ENCODE peak calls at places on chromosomes 4 and X, in five cellular contexts. Q, F, A, W and C are unnamed samples.

GRCh38 chrX:790780-791360 is 160.3 kb downstream of the SHOX start:
- DNase-seq in Q (no peak), F (no peak), A (no peak), W (no peak), C (no peak)

GRCh38 chr4:37243061-37243460 is 1.5 kb upstream of the NWD2 start:
- DNase-seq in Q (no peak), F (no peak), A (no peak), W (no peak), C (no peak)

GRCh38 chr4:83591730-83592129 is 55.8 kb downstream of the GPAT3 start:
- DNase-seq in Q (no peak), F (no peak), A (no peak), W (no peak), C (no peak)

GRCh38 chr4:183177001-183177400 is 77.9 kb downstream of the WWC2 start:
- DNase-seq in Q (no peak), F (no peak), A (no peak), W (no peak), C (no peak)

GRCh38 chr4:159174645-159175147 is 71.8 kb downstream of the RAPGEF2 start:
- DNase-seq in Q (no peak), F (no peak), A (no peak), W (no peak), C (no peak)

GRCh38 chrX:39899876-39900787 is 197.6 kb downstream of the BCOR start:
- DNase-seq in Q (no peak), F (no peak), A (no peak), W (no peak), C (no peak)

GRCh38 chr4:132587626-132588025 is 561.5 kb upstream of the PCDH10 start:
- DNase-seq in Q (no peak), F (no peak), A (no peak), W (no peak), C (no peak)

GRCh38 chr4:2246384-2247127 is 4.6 kb upstream of the HAUS3 start:
- DNase-seq in Q (no peak), F (peak; percentile 17), A (peak; percentile 13), W (no peak), C (no peak)

GRCh38 chrX:152905081-152905420 is 7.2 kb downstream of the ZNF185 start:
- DNase-seq in Q (no peak), F (no peak), A (no peak), W (no peak), C (no peak)

GRCh38 chr4:45350438-45350837 is 624.1 kb upstream of the GNPDA2 start:
- DNase-seq in Q (no peak), F (no peak), A (no peak), W (no peak), C (no peak)

GRCh38 chr4:35952751-35953150 is 291.6 kb downstream of the ARAP2 start:
- DNase-seq in Q (no peak), F (no peak), A (no peak), W (no peak), C (no peak)

GRCh38 chr4:149344436-149344835 is 471.2 kb downstream of the IQCM start:
- DNase-seq in Q (no peak), F (no peak), A (no peak), W (no peak), C (no peak)

GRCh38 chrX:124540474-124540873 is 194.1 kb downstream of the SH2D1A start:
- DNase-seq in Q (no peak), F (no peak), A (no peak), W (no peak), C (no peak)

GRCh38 chrX:105282077-105282476 is 61.6 kb upstream of the TEX13A start:
- DNase-seq in Q (no peak), F (no peak), A (no peak), W (no peak), C (no peak)

GRCh38 chrX:4932790-4933189 is 1219.3 kb upstream of the PRKX start:
- DNase-seq in Q (no peak), F (no peak), A (no peak), W (no peak), C (no peak)

GRCh38 chrX:118718737-118719136 is 8.7 kb upstream of the IL13RA1 start:
- DNase-seq in Q (no peak), F (no peak), A (no peak), W (no peak), C (no peak)

GRCh38 chrX:252421-253291 is 28.5 kb upstream of the PLCXD1 start:
- DNase-seq in Q (peak; percentile 85), F (no peak), A (no peak), W (no peak), C (peak; percentile 43)

GRCh38 chr4:173046818-173047217 is 121.8 kb upstream of the GALNT7 start:
- DNase-seq in Q (no peak), F (no peak), A (no peak), W (no peak), C (no peak)

GRCh38 chr4:146222313-146222712 is 8.0 kb downstream of the REELD1 start:
- DNase-seq in Q (peak; percentile 91), F (no peak), A (no peak), W (no peak), C (no peak)

GRCh38 chr4:62670509-62670908 is 1470.4 kb downstream of the ADGRL3 start:
- DNase-seq in Q (no peak), F (no peak), A (no peak), W (no peak), C (no peak)

GRCh38 chrX:118976599-118977340 is 2.4 kb downstream of the LONRF3 start:
- DNase-seq in Q (no peak), F (peak; percentile 58), A (no peak), W (no peak), C (peak; percentile 80)

DNA sequence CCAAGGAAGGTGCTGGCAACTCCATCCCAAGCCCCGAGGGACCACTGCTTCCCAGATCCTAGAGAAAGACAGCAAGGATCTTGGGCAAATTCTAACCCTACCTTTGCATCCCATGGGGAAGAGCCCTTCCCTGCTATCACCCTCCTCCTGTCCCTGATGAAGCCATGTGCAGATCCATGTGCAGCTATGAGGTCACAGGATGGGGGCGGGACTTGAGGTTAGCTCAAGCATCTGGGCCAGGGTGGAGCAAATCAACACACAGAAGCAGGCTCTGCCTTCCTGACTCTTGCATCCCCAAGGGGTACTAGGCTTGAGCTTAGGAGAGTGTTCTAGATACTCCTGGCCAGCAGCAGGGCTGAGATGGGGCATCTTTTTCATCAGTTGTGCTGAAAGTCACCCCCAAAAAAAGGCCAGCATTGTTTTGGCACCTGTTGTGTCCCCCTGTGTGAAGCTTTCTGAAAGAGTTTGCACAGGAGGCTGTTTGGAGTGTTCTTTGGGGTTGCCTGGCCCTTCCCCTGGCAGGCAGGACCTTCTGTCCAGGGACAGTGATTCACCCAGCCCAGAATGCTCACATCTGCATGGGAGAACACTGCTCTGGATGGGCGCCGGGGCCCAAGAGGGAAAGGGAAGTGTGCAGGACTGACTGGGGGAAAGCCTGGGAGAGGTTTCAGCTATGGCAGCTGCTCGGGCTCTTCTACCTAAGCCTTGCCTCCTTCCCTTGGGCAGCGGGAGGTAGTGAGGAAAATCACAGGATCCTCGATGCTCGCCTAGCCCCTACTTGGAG is 50.8 kb downstream of the PRPS1 start:
- DNase-seq in Q (peak; percentile 93), F (peak; percentile 86), A (no peak), W (no peak), C (peak; percentile 93)
- TF ChIP-seq POLR2AphosphoS5 in Q (peak; percentile 88), F (peak; percentile 26), A (no peak), W (no peak), C (peak; percentile 68)

DNA sequence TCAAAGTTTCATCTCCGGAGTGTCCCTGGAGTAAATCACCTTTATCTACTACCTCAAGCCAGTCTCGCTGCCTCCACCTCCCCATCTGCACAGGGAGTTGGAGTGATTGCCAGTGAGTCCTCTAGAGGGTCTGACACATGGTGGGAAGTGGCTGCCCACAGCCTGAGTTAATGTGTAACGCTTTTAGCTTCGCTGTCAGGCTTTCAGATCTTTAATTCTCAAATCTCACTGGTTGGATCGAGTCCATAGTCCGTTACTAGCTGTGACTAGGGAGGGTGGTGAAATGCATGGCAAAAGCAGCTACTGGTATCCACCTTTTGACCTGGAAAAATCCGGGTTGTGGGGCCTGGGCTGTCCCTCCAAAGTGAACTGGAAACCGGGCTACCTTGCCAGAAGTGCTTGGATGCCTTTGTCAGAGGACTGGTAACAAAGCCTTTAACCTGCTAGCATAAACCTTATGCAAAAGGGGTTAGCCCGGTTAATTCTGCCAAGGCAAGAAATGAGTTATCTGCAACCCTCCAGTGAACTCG is 5.0 kb upstream of the WDR1 start:
- DNase-seq in Q (no peak), F (no peak), A (no peak), W (no peak), C (no peak)
- TF ChIP-seq POLR2AphosphoS5 in Q (no peak), F (no peak), A (no peak), W (no peak), C (no peak)

GRCh38 chrX:69109706-69110635 is 55.3 kb downstream of the PJA1 start:
- DNase-seq in Q (no peak), F (no peak), A (no peak), W (peak; percentile 28), C (no peak)
- TF ChIP-seq POLR2AphosphoS5 in Q (no peak), F (no peak), A (no peak), W (no peak), C (no peak)

DNA sequence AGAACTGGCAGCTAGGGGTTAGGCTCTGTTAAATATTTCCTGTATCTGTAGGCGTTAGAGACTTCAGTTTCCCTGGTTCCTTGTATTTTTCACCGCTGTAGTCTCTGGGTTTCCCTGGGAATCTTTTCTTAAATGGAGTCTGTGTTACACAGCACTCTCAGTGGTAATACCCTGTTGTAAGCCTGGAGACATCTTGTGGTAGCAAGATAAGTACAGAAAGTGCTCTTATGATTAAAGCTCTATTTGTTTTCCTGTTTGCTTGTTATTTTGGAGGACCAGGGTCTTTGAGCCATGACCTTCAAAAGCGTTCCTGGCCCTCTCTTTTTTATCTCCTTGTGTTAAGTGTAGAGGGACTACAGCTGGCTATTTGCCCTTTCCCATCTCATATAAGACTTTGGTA is 782.4 kb downstream of the FAT4 start:
- DNase-seq in Q (no peak), F (no peak), A (no peak), W (no peak), C (no peak)
- TF ChIP-seq POLR2AphosphoS5 in Q (no peak), F (no peak), A (no peak), W (no peak), C (no peak)